ENCODE peak calls at places on chromosomes 16 and 17, in eight cellular contexts. L, Z, D, Y, R, F, S and X are unnamed samples.
A peak's percentile ranks its signal among the peaks of the same experiment; 100 is the strongest.

GRCh38 chr17:44775136-44775837 is 16.5 kb downstream of the ADAM11 start:
- DNase-seq in L (peak; percentile 98), Z (peak; percentile 98), D (peak; percentile 76), Y (no peak), R (peak; percentile 99), F (peak; percentile 99), S (peak; percentile 98), X (no peak)

GRCh38 chr16:76278976-76279375 is 1.8 kb downstream of the CNTNAP4 start:
- DNase-seq in L (peak; percentile 53), Z (no peak), D (no peak), Y (no peak), R (peak; percentile 45), F (no peak), S (peak; percentile 71), X (no peak)

GRCh38 chr17:18246880-18247612 is 11.5 kb downstream of the FLII start:
- DNase-seq in L (peak; percentile 56), Z (peak; percentile 85), D (no peak), Y (peak; percentile 90), R (peak; percentile 56), F (peak; percentile 93), S (peak; percentile 47), X (no peak)

GRCh38 chr17:52027620-52028019 is 130.9 kb downstream of the CA10 start:
- DNase-seq in L (no peak), Z (no peak), D (peak; percentile 47), Y (no peak), R (no peak), F (no peak), S (peak; percentile 38), X (no peak)

GRCh38 chr16:86642084-86642483 is 63.7 kb downstream of the FOXL1 start:
- DNase-seq in L (no peak), Z (no peak), D (no peak), Y (no peak), R (no peak), F (no peak), S (no peak), X (no peak)

GRCh38 chr16:21274172-21274726 is 3.8 kb downstream of the CRYM start:
- DNase-seq in L (peak; percentile 72), Z (no peak), D (no peak), Y (no peak), R (no peak), F (no peak), S (no peak), X (no peak)

GRCh38 chr17:17112628-17113200 is 70.5 kb downstream of the MPRIP start:
- DNase-seq in L (no peak), Z (no peak), D (no peak), Y (peak; percentile 64), R (no peak), F (no peak), S (no peak), X (no peak)

GRCh38 chr16:86878290-86879160 is 300.2 kb downstream of the FOXL1 start:
- DNase-seq in L (no peak), Z (no peak), D (no peak), Y (no peak), R (no peak), F (no peak), S (no peak), X (peak; percentile 20)

GRCh38 chr16:70735141-70735979 is 49.5 kb upstream of the MTSS2 start:
- DNase-seq in L (no peak), Z (no peak), D (no peak), Y (no peak), R (no peak), F (no peak), S (peak; percentile 67), X (no peak)

GRCh38 chr17:27370776-27371175 is 76.9 kb downstream of the WSB1 start:
- DNase-seq in L (no peak), Z (no peak), D (no peak), Y (no peak), R (no peak), F (no peak), S (no peak), X (no peak)

GRCh38 chr17:50424246-50425000 is 1.6 kb upstream of the ACSF2 start:
- DNase-seq in L (no peak), Z (no peak), D (no peak), Y (no peak), R (no peak), F (no peak), S (no peak), X (no peak)

GRCh38 chr17:20262116-20262977 is 205.0 kb downstream of the LGALS9B start:
- DNase-seq in L (no peak), Z (no peak), D (no peak), Y (no peak), R (no peak), F (no peak), S (no peak), X (no peak)

GRCh38 chr17:43351686-43352085 is 47.1 kb upstream of the ARL4D start:
- DNase-seq in L (no peak), Z (no peak), D (no peak), Y (no peak), R (no peak), F (no peak), S (no peak), X (no peak)

GRCh38 chr17:81422776-81423697 is 27.8 kb downstream of the BAHCC1 start:
- DNase-seq in L (no peak), Z (no peak), D (peak; percentile 79), Y (peak; percentile 96), R (no peak), F (peak; percentile 60), S (peak; percentile 96), X (no peak)

GRCh38 chr17:44492706-44493272 is 10.4 kb downstream of the GPATCH8 start:
- DNase-seq in L (no peak), Z (no peak), D (no peak), Y (no peak), R (no peak), F (no peak), S (no peak), X (no peak)

GRCh38 chr16:2472885-2473284 is 1.8 kb downstream of the NTN3 start:
- DNase-seq in L (no peak), Z (no peak), D (no peak), Y (peak; percentile 81), R (no peak), F (no peak), S (no peak), X (no peak)

GRCh38 chr16:2474877-2475412 is at the start of gene TBC1D24:
- DNase-seq in L (peak; percentile 92), Z (peak; percentile 94), D (no peak), Y (peak; percentile 95), R (peak; percentile 91), F (peak; percentile 90), S (peak; percentile 86), X (peak; percentile 79)

GRCh38 chr16:2475413-2476344 is 752 bp downstream of the TBC1D24 start:
- DNase-seq in L (peak; percentile 44), Z (peak; percentile 42), D (no peak), Y (peak; percentile 78), R (peak; percentile 62), F (peak; percentile 44), S (no peak), X (no peak)

GRCh38 chr16:2473425-2473926 is 1.5 kb upstream of the TBC1D24 start:
- DNase-seq in L (no peak), Z (no peak), D (no peak), Y (peak; percentile 84), R (peak; percentile 59), F (no peak), S (no peak), X (no peak)

DNA sequence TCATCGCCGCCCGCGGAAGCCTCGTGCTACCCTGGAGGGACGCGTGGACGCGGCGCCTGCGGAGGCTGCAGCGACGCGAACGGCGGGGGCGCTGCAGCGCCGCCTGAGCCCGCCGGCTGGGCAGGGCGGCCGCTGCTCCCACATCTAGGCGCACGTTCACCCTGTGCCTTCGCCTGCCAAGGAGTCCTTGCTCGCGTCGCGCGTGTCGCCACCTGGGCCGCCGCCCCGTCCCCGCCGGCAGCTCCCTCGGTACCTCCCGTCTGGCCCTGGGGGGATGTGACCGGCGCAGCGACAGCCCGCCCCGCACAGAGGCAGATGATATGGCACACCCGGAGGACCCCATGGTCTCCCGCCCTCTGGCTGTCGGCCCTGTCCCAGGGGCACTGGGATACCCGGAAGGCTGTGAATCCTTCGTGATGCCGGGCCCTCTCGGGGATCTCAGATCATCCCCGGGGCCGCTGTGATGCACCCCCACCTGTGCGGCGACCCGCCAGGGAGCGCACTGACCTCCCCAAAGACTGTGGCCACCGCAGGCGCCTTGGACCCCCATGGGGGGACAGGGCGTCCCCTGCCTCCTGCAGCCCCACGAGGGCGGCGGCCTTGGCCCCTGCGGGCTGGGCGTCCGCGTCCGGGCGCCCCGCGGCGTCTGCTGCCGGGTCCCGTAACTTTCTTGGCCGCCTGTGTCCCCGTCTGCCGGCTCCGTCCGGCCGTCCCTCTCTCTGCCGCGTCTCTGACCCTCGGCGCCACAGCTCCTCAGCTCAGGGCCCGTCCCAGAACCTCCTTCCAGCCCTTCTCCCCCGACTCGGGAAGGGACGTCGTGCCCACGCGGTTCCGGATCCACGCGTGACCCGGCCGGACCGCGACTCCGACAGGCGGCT is 689 bp upstream of the TBC1D24 start:
- DNase-seq in L (peak; percentile 72), Z (peak; percentile 63), D (no peak), Y (peak; percentile 85), R (peak; percentile 79), F (peak; percentile 62), S (peak; percentile 39), X (peak; percentile 31)
- TF ChIP-seq CTCF in L (peak; percentile 55), Z (peak; percentile 3), D (peak; percentile 2), Y (peak; percentile 49), R (peak; percentile 61), F (peak; percentile 44), S (peak; percentile 8), X (peak; percentile 54)

GRCh38 chr16:68469728-68470460 is 21.6 kb upstream of the SMPD3 start:
- DNase-seq in L (no peak), Z (no peak), D (no peak), Y (no peak), R (no peak), F (no peak), S (no peak), X (no peak)

GRCh38 chr16:68475071-68475470 is 26.8 kb upstream of the SMPD3 start:
- DNase-seq in L (no peak), Z (no peak), D (no peak), Y (no peak), R (no peak), F (no peak), S (no peak), X (no peak)

GRCh38 chr16:68470461-68471150 is 22.3 kb upstream of the SMPD3 start:
- DNase-seq in L (peak; percentile 93), Z (no peak), D (no peak), Y (no peak), R (peak; percentile 42), F (peak; percentile 63), S (no peak), X (no peak)

GRCh38 chr16:68472581-68472980 is 24.3 kb upstream of the SMPD3 start:
- DNase-seq in L (no peak), Z (no peak), D (no peak), Y (no peak), R (no peak), F (no peak), S (no peak), X (no peak)

GRCh38 chr16:68473358-68474064 is 25.2 kb upstream of the SMPD3 start:
- DNase-seq in L (peak; percentile 41), Z (no peak), D (no peak), Y (no peak), R (no peak), F (no peak), S (no peak), X (no peak)
- TF ChIP-seq CTCF in L (no peak), Z (no peak), D (no peak), Y (no peak), R (no peak), F (no peak), S (no peak), X (no peak)

GRCh38 chr17:66925811-66926500 is 38.6 kb upstream of the CACNG4 start:
- DNase-seq in L (no peak), Z (no peak), D (no peak), Y (no peak), R (no peak), F (no peak), S (no peak), X (no peak)
- TF ChIP-seq CTCF in L (no peak), Z (no peak), D (no peak), Y (no peak), R (no peak), F (no peak), S (no peak), X (no peak)

GRCh38 chr17:70100983-70101382 is 26.0 kb downstream of the KCNJ16 start:
- DNase-seq in L (no peak), Z (no peak), D (no peak), Y (no peak), R (no peak), F (no peak), S (no peak), X (no peak)
- TF ChIP-seq CTCF in L (no peak), Z (no peak), D (no peak), Y (no peak), R (peak; percentile 45), F (no peak), S (no peak), X (no peak)